ENCODE peak calls at places on chromosome 17, in four cellular contexts. M is uterus, H is adrenal gland, K is cardiac muscle cell. F is an unnamed sample.

GRCh38 chr17:1473841-1474240 is 17.8 kb upstream of the CRK start:
- DNase-seq in M (no peak), H (no peak), K (no peak), F (no peak)

GRCh38 chr17:28335959-28336871 is 654 bp downstream of the TNFAIP1 start:
- DNase-seq in M (peak; percentile 61), H (peak; percentile 90), K (peak; percentile 94), F (peak; percentile 83)

GRCh38 chr17:49969134-49969759 is at the start of gene DLX4:
- DNase-seq in M (no peak), H (no peak), K (no peak), F (no peak)

GRCh38 chr17:13153036-13153435 is 135.2 kb upstream of the ELAC2 start:
- DNase-seq in M (no peak), H (no peak), K (no peak), F (no peak)

GRCh38 chr17:67124469-67125148 is 80.3 kb downstream of the CACNG1 start:
- DNase-seq in M (no peak), H (no peak), K (no peak), F (no peak)

GRCh38 chr17:63001689-63002394 is 35.8 kb downstream of the TANC2 start:
- DNase-seq in M (no peak), H (no peak), K (no peak), F (no peak)

GRCh38 chr17:28133562-28133970 is 91.1 kb downstream of the NLK start:
- DNase-seq in M (no peak), H (no peak), K (peak; percentile 23), F (no peak)

GRCh38 chr17:59829217-59830006 is 63.3 kb downstream of the TUBD1 start:
- DNase-seq in M (peak; percentile 60), H (peak; percentile 53), K (peak; percentile 98), F (no peak)

GRCh38 chr17:784143-784542 is 2.0 kb downstream of the MRM3 start:
- DNase-seq in M (no peak), H (no peak), K (no peak), F (peak; percentile 21)

GRCh38 chr17:41654134-41654907 is 29.9 kb upstream of the KRT17 start:
- DNase-seq in M (no peak), H (no peak), K (no peak), F (no peak)

GRCh38 chr17:64403881-64404460 is 13.3 kb upstream of the PECAM1 start:
- DNase-seq in M (no peak), H (no peak), K (no peak), F (no peak)

GRCh38 chr17:76881408-76881807 is 13.2 kb downstream of the MGAT5B start:
- DNase-seq in M (no peak), H (no peak), K (no peak), F (no peak)

GRCh38 chr17:60231691-60232090 is 81.9 kb downstream of the CA4 start:
- DNase-seq in M (no peak), H (no peak), K (peak; percentile 45), F (no peak)

GRCh38 chr17:60971515-60972369 is 294.1 kb downstream of the BCAS3 start:
- DNase-seq in M (peak; percentile 22), H (peak; percentile 62), K (peak; percentile 72), F (no peak)

DNA sequence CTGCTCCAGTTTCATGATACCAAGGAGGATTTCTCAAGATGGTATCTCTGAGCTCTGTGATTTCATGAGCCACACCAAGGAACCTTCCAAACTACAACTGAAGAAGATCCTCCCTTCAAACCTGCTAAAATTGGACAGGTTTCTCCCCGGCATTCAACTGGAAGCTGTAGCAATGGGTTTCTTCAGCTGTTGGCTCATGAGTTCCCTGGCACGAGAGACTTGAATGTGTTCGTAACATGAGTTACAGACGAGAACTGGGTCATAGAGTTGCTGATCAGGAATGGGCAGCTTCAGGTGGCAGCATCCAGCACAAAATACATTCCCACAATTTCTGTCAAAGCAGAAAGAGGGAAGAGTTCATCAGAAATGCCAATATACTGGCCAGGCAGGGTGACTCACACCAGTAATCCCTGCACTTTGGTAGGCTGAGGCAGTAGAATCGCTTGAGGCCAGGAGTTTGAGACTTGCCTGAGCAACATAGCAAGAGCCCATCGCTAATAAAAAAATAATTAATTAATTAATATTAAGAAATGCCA is 3.4 kb upstream of the HSF5 start:
- DNase-seq in M (no peak), H (no peak), K (no peak), F (no peak)
- H3K9me3 ChIP-seq in M (no peaks in the 10 kb centered on the region), H (no peaks in the 10 kb centered on the region), K (no peaks in the 10 kb centered on the region), F (no peaks in the 10 kb centered on the region)

GRCh38 chr17:51153210-51154072 is at the start of gene NME1:
- DNase-seq in M (peak; percentile 98), H (peak; percentile 99), K (peak; percentile 100), F (peak; percentile 98)

GRCh38 chr17:51154176-51154575 is 817 bp downstream of the NME1 start:
- DNase-seq in M (no peak), H (no peak), K (peak; percentile 18), F (no peak)

GRCh38 chr17:51150932-51151331 is 2.4 kb upstream of the NME1 start:
- DNase-seq in M (no peak), H (no peak), K (no peak), F (no peak)

GRCh38 chr17:51155416-51155815 is 2.1 kb downstream of the NME1 start:
- DNase-seq in M (no peak), H (no peak), K (no peak), F (no peak)

GRCh38 chr17:51152766-51153209 is 571 bp upstream of the NME1 start:
- DNase-seq in M (no peak), H (no peak), K (peak; percentile 44), F (no peak)
- H3K4me3 ChIP-seq in M (peak overlapping the region; percentile 36), H (peak overlapping the region; percentile 87), K (peak overlapping the region; percentile 21), F (peak overlapping the region; percentile 92)

GRCh38 chr17:35774499-35774898 is 13.8 kb downstream of the C17orf50 start:
- DNase-seq in M (peak; percentile 73), H (no peak), K (peak; percentile 73), F (peak; percentile 31)

GRCh38 chr17:35775583-35775982 is 14.9 kb downstream of the C17orf50 start:
- DNase-seq in M (no peak), H (no peak), K (peak; percentile 47), F (no peak)

GRCh38 chr17:35775039-35775438 is 14.4 kb downstream of the C17orf50 start:
- DNase-seq in M (no peak), H (no peak), K (no peak), F (no peak)

GRCh38 chr17:35773674-35774425 is 13.2 kb downstream of the C17orf50 start:
- DNase-seq in M (no peak), H (no peak), K (no peak), F (no peak)

DNA sequence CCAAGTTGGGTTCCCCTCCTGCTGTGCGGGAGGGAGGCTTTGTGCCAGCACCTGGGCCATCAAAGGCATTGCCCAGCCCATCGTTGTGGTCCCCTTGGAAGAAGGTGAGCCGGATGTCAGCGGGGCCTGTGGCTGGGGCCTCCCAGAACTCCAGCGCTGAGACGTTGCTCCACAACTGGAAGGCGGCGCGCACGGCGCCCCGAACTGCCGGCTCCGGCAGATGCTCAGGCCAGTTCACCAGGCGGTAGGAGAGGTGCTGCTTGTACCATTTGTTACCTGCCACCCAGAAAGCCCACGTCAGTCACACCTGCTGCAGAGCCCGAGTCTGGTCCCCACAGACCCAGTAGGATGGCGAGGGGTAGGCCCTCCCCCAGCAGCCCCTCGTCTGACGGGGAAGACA is 12.4 kb downstream of the C17orf50 start:
- DNase-seq in M (no peak), H (no peak), K (no peak), F (no peak)
- TF ChIP-seq CTCF in M (no peak), H (no peak), K (no peak), F (no peak)

DNA sequence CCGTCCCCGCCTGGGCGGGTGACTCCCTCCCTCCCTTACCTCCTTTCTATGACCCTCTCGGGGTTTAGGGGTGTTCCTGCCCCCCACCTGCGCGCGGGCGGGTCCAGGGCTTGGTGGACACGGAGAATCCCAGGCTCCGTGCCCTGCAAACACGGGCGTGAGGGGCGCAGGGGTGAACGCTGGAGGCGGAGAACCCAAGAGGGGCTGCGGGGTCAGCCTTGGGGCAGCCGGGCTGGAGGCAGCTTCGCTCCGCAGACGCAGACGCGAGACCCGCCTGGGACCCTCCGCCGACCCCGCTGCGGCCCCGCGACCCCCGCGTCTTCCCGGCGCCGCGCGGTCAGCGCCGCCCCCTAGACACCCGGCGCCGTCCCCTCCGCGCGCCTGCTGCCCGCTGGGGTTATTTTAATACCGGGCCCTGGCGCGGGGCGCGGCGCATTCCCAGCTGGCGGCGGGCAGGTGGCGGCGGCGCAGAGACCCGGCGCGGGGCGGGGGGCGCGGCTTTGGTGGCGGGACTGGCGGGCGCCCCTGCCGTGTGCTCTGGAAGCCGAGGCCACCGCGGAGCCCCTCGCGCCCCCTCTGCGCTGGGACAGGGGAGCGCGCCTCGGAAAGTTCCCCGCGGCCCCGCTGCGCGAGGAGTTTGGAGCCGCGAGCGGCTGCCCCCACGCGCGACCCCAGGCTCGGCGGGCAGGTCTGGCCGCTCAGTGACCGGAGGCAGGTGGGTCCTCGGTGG is at the start of gene UTS2R:
- DNase-seq in M (no peak), H (no peak), K (no peak), F (no peak)
- H3K9me3 ChIP-seq in M (no peaks in the 10 kb centered on the region), H (no peaks in the 10 kb centered on the region), K (no peaks in the 10 kb centered on the region), F (no peaks in the 10 kb centered on the region)

DNA sequence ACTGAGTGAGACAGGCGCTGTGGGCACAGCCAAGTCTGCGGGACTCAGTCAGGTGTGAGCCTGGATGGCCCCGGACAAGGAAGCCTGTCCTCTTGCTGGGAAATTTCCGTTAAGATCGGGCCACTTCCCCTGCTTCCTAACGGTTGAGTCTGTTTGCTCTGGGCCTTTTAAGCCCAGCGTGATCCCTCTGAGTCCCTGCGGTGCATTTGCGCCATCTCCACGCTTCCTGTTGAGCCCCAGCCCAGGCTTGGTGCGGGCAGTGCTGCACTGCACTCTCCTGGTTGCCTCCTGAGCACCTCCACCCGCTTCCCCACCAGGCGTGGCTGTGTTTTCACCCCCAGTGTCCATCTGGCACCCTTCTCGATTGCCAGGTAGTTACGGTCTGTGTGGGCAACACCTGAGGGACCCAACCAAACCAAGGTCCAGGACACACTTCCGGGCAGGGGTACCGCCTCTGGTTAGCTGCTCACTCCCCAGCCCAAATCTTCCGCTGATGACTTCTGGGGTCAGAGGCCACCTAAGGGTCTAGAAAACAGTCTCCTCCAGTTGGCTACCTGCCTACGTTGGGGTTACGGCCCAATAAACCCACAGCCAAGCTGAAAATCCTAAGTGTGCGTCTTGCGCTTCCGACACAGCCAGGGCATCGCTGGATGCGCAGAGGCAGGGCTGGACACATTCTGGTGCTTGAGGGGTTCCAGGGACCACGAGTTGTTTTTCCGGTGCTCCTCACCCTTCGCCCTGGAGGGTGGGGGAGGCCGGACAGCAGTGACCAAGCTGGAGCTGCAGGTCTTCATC is 1.4 kb upstream of the SLC25A10 start:
- DNase-seq in M (no peak), H (no peak), K (peak; percentile 33), F (no peak)
- H3K4me3 ChIP-seq in M (no peak overlapping the region), H (peak overlapping the region; percentile 26), K (peak overlapping the region; percentile 89), F (peak overlapping the region; percentile 81)

GRCh38 chr17:38918129-38918913 is 7.1 kb upstream of the LASP1NB start:
- DNase-seq in M (no peak), H (peak; percentile 52), K (no peak), F (peak; percentile 61)
- TF ChIP-seq CTCF in M (no peak), H (no peak), K (no peak), F (no peak)

F was measured in ascending aorta.